ENCODE peak calls at places on chromosomes 5 and 9, in five cellular contexts. One of them, this sample, is unnamed.

GRCh38 chr5:4700082-4700481 is 440.0 kb upstream of the ADAMTS16 start:
- DNase-seq in dermis microvascular lymphatic vessel endothelial cell: no peak
- DNase-seq in Kasumi-1: peak; percentile 4
- DNase-seq in activated T-cell treated with anti-CD3 and anti-CD28 coated beads, Interleukin-2, amount 50 U/mL, for 72 hours: peak; percentile 8
- DNase-seq in NAMALWA: peak; percentile 96
- DNase-seq in this sample: peak; percentile 23

GRCh38 chr5:124399426-124399961 is 346.9 kb downstream of the ZNF608 start:
- DNase-seq in dermis microvascular lymphatic vessel endothelial cell: peak; percentile 38
- DNase-seq in Kasumi-1: no peak
- DNase-seq in activated T-cell treated with anti-CD3 and anti-CD28 coated beads, Interleukin-2, amount 50 U/mL, for 72 hours: no peak
- DNase-seq in NAMALWA: no peak
- DNase-seq in this sample: no peak

GRCh38 chr5:80238078-80238477 is 17.8 kb downstream of the SERINC5 start:
- DNase-seq in dermis microvascular lymphatic vessel endothelial cell: no peak
- DNase-seq in Kasumi-1: no peak
- DNase-seq in activated T-cell treated with anti-CD3 and anti-CD28 coated beads, Interleukin-2, amount 50 U/mL, for 72 hours: no peak
- DNase-seq in NAMALWA: peak; percentile 74
- DNase-seq in this sample: no peak

GRCh38 chr5:1364211-1364610 is 19.3 kb upstream of the CLPTM1L start:
- DNase-seq in dermis microvascular lymphatic vessel endothelial cell: no peak
- DNase-seq in Kasumi-1: no peak
- DNase-seq in activated T-cell treated with anti-CD3 and anti-CD28 coated beads, Interleukin-2, amount 50 U/mL, for 72 hours: no peak
- DNase-seq in NAMALWA: no peak
- DNase-seq in this sample: no peak

GRCh38 chr5:3258050-3258449 is 337.6 kb upstream of the IRX1 start:
- DNase-seq in dermis microvascular lymphatic vessel endothelial cell: no peak
- DNase-seq in Kasumi-1: no peak
- DNase-seq in activated T-cell treated with anti-CD3 and anti-CD28 coated beads, Interleukin-2, amount 50 U/mL, for 72 hours: no peak
- DNase-seq in NAMALWA: no peak
- DNase-seq in this sample: no peak

GRCh38 chr9:76426807-76427419 is 32.1 kb upstream of the GCNT1 start:
- DNase-seq in dermis microvascular lymphatic vessel endothelial cell: no peak
- DNase-seq in Kasumi-1: no peak
- DNase-seq in activated T-cell treated with anti-CD3 and anti-CD28 coated beads, Interleukin-2, amount 50 U/mL, for 72 hours: no peak
- DNase-seq in NAMALWA: no peak
- DNase-seq in this sample: no peak

GRCh38 chr9:13274901-13275641 is 4.4 kb downstream of the MPDZ start:
- DNase-seq in dermis microvascular lymphatic vessel endothelial cell: peak; percentile 46
- DNase-seq in Kasumi-1: no peak
- DNase-seq in activated T-cell treated with anti-CD3 and anti-CD28 coated beads, Interleukin-2, amount 50 U/mL, for 72 hours: no peak
- DNase-seq in NAMALWA: no peak
- DNase-seq in this sample: peak; percentile 3

GRCh38 chr5:35656721-35657120 is 39.1 kb downstream of the SPEF2 start:
- DNase-seq in dermis microvascular lymphatic vessel endothelial cell: no peak
- DNase-seq in Kasumi-1: no peak
- DNase-seq in activated T-cell treated with anti-CD3 and anti-CD28 coated beads, Interleukin-2, amount 50 U/mL, for 72 hours: no peak
- DNase-seq in NAMALWA: no peak
- DNase-seq in this sample: no peak

GRCh38 chr5:5209101-5209500 is 69.0 kb downstream of the ADAMTS16 start:
- DNase-seq in dermis microvascular lymphatic vessel endothelial cell: peak; percentile 2
- DNase-seq in Kasumi-1: no peak
- DNase-seq in activated T-cell treated with anti-CD3 and anti-CD28 coated beads, Interleukin-2, amount 50 U/mL, for 72 hours: no peak
- DNase-seq in NAMALWA: no peak
- DNase-seq in this sample: no peak

GRCh38 chr5:94045839-94046782 is 304.7 kb upstream of the POU5F2 start:
- DNase-seq in dermis microvascular lymphatic vessel endothelial cell: no peak
- DNase-seq in Kasumi-1: no peak
- DNase-seq in activated T-cell treated with anti-CD3 and anti-CD28 coated beads, Interleukin-2, amount 50 U/mL, for 72 hours: no peak
- DNase-seq in NAMALWA: no peak
- DNase-seq in this sample: no peak

GRCh38 chr5:135092476-135092875 is 58.4 kb upstream of the PITX1 start:
- DNase-seq in dermis microvascular lymphatic vessel endothelial cell: no peak
- DNase-seq in Kasumi-1: no peak
- DNase-seq in activated T-cell treated with anti-CD3 and anti-CD28 coated beads, Interleukin-2, amount 50 U/mL, for 72 hours: no peak
- DNase-seq in NAMALWA: no peak
- DNase-seq in this sample: no peak

GRCh38 chr5:134503088-134503936 is 22.2 kb upstream of the JADE2 start:
- DNase-seq in dermis microvascular lymphatic vessel endothelial cell: peak; percentile 98
- DNase-seq in Kasumi-1: peak; percentile 98
- DNase-seq in activated T-cell treated with anti-CD3 and anti-CD28 coated beads, Interleukin-2, amount 50 U/mL, for 72 hours: peak; percentile 85
- DNase-seq in NAMALWA: no peak
- DNase-seq in this sample: no peak

GRCh38 chr5:42495908-42496307 is 72.7 kb downstream of the GHR start:
- DNase-seq in dermis microvascular lymphatic vessel endothelial cell: no peak
- DNase-seq in Kasumi-1: no peak
- DNase-seq in activated T-cell treated with anti-CD3 and anti-CD28 coated beads, Interleukin-2, amount 50 U/mL, for 72 hours: no peak
- DNase-seq in NAMALWA: no peak
- DNase-seq in this sample: no peak

GRCh38 chr9:21813575-21814473 is 11.4 kb downstream of the MTAP start:
- DNase-seq in dermis microvascular lymphatic vessel endothelial cell: peak; percentile 87
- DNase-seq in Kasumi-1: peak; percentile 40
- DNase-seq in activated T-cell treated with anti-CD3 and anti-CD28 coated beads, Interleukin-2, amount 50 U/mL, for 72 hours: peak; percentile 62
- DNase-seq in NAMALWA: peak; percentile 88
- DNase-seq in this sample: peak; percentile 74

GRCh38 chr5:178057839-178058238 is 55.5 kb upstream of the N4BP3 start:
- DNase-seq in dermis microvascular lymphatic vessel endothelial cell: no peak
- DNase-seq in Kasumi-1: no peak
- DNase-seq in activated T-cell treated with anti-CD3 and anti-CD28 coated beads, Interleukin-2, amount 50 U/mL, for 72 hours: no peak
- DNase-seq in NAMALWA: no peak
- DNase-seq in this sample: no peak

GRCh38 chr9:97645720-97646119 is 12.1 kb downstream of the NCBP1 start:
- DNase-seq in dermis microvascular lymphatic vessel endothelial cell: no peak
- DNase-seq in Kasumi-1: no peak
- DNase-seq in activated T-cell treated with anti-CD3 and anti-CD28 coated beads, Interleukin-2, amount 50 U/mL, for 72 hours: no peak
- DNase-seq in NAMALWA: no peak
- DNase-seq in this sample: no peak

GRCh38 chr5:87383216-87383615 is 29.5 kb downstream of the CCNH start:
- DNase-seq in dermis microvascular lymphatic vessel endothelial cell: no peak
- DNase-seq in Kasumi-1: no peak
- DNase-seq in activated T-cell treated with anti-CD3 and anti-CD28 coated beads, Interleukin-2, amount 50 U/mL, for 72 hours: no peak
- DNase-seq in NAMALWA: no peak
- DNase-seq in this sample: no peak

GRCh38 chr5:169216864-169217263 is 84.1 kb downstream of the SLIT3 start:
- DNase-seq in dermis microvascular lymphatic vessel endothelial cell: no peak
- DNase-seq in Kasumi-1: no peak
- DNase-seq in activated T-cell treated with anti-CD3 and anti-CD28 coated beads, Interleukin-2, amount 50 U/mL, for 72 hours: no peak
- DNase-seq in NAMALWA: no peak
- DNase-seq in this sample: no peak

GRCh38 chr9:108779506-108779905 is 76.3 kb downstream of the ACTL7B start:
- DNase-seq in dermis microvascular lymphatic vessel endothelial cell: no peak
- DNase-seq in Kasumi-1: no peak
- DNase-seq in activated T-cell treated with anti-CD3 and anti-CD28 coated beads, Interleukin-2, amount 50 U/mL, for 72 hours: no peak
- DNase-seq in NAMALWA: no peak
- DNase-seq in this sample: no peak

GRCh38 chr5:169300468-169301385 is at the start of gene SLIT3:
- DNase-seq in dermis microvascular lymphatic vessel endothelial cell: peak; percentile 38
- DNase-seq in Kasumi-1: no peak
- DNase-seq in activated T-cell treated with anti-CD3 and anti-CD28 coated beads, Interleukin-2, amount 50 U/mL, for 72 hours: no peak
- DNase-seq in NAMALWA: no peak
- DNase-seq in this sample: no peak

This sample was measured in COR-L47.